ENCODE peak calls at places on chromosomes 11 and 22, in five cellular contexts. H is fibroblast of lung, X is A549, S is spleen, R is gastrocnemius medialis. B is an unnamed sample. For H3K4me1, the result is how much of the 10 kb centered on the place peaks cover.

GRCh38 chr22:21755855-21756284 is 20.3 kb upstream of the YPEL1 start:
- DNase-seq in H (peak), X (no peak), S (no peak), R (no peak), B (no peak)

GRCh38 chr22:42116848-42117424 is 13.7 kb downstream of the CYP2D6 start:
- DNase-seq in H (no peak), X (no peak), S (no peak), R (no peak), B (peak)

GRCh38 chr22:40094449-40094848 is 83.3 kb upstream of the TNRC6B start:
- DNase-seq in H (no peak), X (no peak), S (no peak), R (no peak), B (no peak)

GRCh38 chr22:36546092-36546804 is 17.3 kb upstream of the EIF3D start:
- DNase-seq in H (peak), X (peak), S (no peak), R (no peak), B (no peak)

GRCh38 chr22:38346506-38346905 is 29.3 kb upstream of the CSNK1E start:
- DNase-seq in H (no peak), X (no peak), S (peak), R (no peak), B (peak)

GRCh38 chr11:33682446-33682845 is 18.2 kb downstream of the C11orf91 start:
- DNase-seq in H (no peak), X (no peak), S (no peak), R (no peak), B (no peak)

GRCh38 chr11:100576044-100577021 is 110.8 kb upstream of the ARHGAP42 start:
- DNase-seq in H (peak), X (peak), S (no peak), R (peak), B (no peak)

GRCh38 chr11:6498121-6498520 is 1.0 kb downstream of the DNHD1 start:
- DNase-seq in H (peak), X (no peak), S (no peak), R (no peak), B (no peak)

GRCh38 chr22:24894220-24894975 is 52.1 kb downstream of the LHFPL7 start:
- DNase-seq in H (peak), X (peak), S (no peak), R (peak), B (peak)

GRCh38 chr11:97979741-97980140 is 1041.0 kb upstream of the CNTN5 start:
- DNase-seq in H (peak), X (no peak), S (no peak), R (no peak), B (no peak)

GRCh38 chr22:37545703-37546435 is 14.4 kb upstream of the CDC42EP1 start:
- DNase-seq in H (peak), X (peak), S (peak), R (peak), B (peak)

GRCh38 chr22:50018608-50019291 is 6.2 kb upstream of the IL17REL start:
- DNase-seq in H (no peak), X (no peak), S (peak), R (no peak), B (no peak)

GRCh38 chr11:3014314-3014938 is 22.3 kb upstream of the NAP1L4 start:
- DNase-seq in H (no peak), X (no peak), S (peak), R (no peak), B (no peak)

GRCh38 chr22:40627612-40628011 is 8.9 kb downstream of the MRTFA start:
- DNase-seq in H (no peak), X (no peak), S (no peak), R (no peak), B (no peak)

GRCh38 chr11:7575841-7576451 is 62.1 kb downstream of the PPFIBP2 start:
- DNase-seq in H (no peak), X (peak), S (no peak), R (no peak), B (no peak)

GRCh38 chr11:43825217-43825816 is 55.3 kb upstream of the ALKBH3 start:
- DNase-seq in H (no peak), X (peak), S (no peak), R (no peak), B (no peak)

GRCh38 chr11:28107331-28107725 is 628 bp downstream of the KIF18A start:
- DNase-seq in H (no peak), X (no peak), S (no peak), R (no peak), B (no peak)

GRCh38 chr11:5234390-5234834 is at the start of gene HBD:
- DNase-seq in H (peak), X (no peak), S (no peak), R (no peak), B (no peak)

GRCh38 chr11:109000531-109000930 is 335.7 kb downstream of the DDX10 start:
- DNase-seq in H (no peak), X (no peak), S (no peak), R (no peak), B (no peak)

GRCh38 chr11:41578421-41579047 is 119.1 kb upstream of the LRRC4C start:
- DNase-seq in H (peak), X (peak), S (no peak), R (no peak), B (no peak)

GRCh38 chr11:132595711-132596111 is 936.6 kb downstream of the OPCML start:
- DNase-seq in H (peak), X (no peak), S (no peak), R (no peak), B (no peak)

GRCh38 chr11:73141309-73142127 is 600 bp downstream of the FCHSD2 start:
- DNase-seq in H (peak), X (peak), S (peak), R (peak), B (peak)
- TF ChIP-seq CTCF in H (no peak), X (no peak), S (no peak), R (no peak), B (no peak)

DNA sequence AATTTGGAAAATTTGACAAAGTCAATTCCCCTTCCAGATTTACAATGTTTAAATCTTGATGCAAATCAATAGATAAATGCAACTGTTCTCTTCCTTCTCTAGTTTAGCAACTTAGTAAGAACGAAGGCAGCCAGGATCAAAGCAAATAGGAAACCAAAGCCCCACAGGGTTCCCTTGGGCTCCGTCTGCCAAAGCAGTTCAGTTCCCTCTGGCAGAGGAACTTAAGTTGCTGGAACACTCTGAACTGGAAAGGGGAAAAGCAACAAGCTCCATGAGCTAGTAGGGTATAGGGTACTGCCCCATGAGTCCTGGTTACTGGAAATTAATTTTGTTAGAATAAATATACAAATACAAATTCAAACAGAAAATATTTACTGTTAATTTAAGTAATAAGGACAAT is 91.3 kb downstream of the RELT start:
- DNase-seq in H (no peak), X (no peak), S (no peak), R (peak), B (no peak)
- H3K4me1 ChIP-seq in H (under half), X (under half), S (under half), R (half or more), B (under half)

GRCh38 chr11:130145975-130146776 is 13.4 kb upstream of the ST14 start:
- DNase-seq in H (peak), X (peak), S (no peak), R (no peak), B (peak)
- TF ChIP-seq CTCF in H (peak), X (peak), S (no peak), R (no peak), B (peak)

GRCh38 chr11:16790484-16791240 is 52.2 kb downstream of the C11orf58 start:
- DNase-seq in H (no peak), X (no peak), S (peak), R (no peak), B (peak)

GRCh38 chr11:16789061-16789415 is 50.6 kb downstream of the C11orf58 start:
- DNase-seq in H (no peak), X (no peak), S (peak), R (no peak), B (peak)

GRCh38 chr11:16789560-16790483 is 51.4 kb downstream of the C11orf58 start:
- DNase-seq in H (no peak), X (no peak), S (peak), R (no peak), B (peak)

GRCh38 chr11:16787035-16787744 is 48.7 kb downstream of the C11orf58 start:
- DNase-seq in H (peak), X (no peak), S (no peak), R (no peak), B (peak)

GRCh38 chr11:16788141-16789060 is 50.0 kb downstream of the C11orf58 start:
- DNase-seq in H (peak), X (peak), S (peak), R (peak), B (peak)
- H3K4me1 ChIP-seq in H (under half), X (under half), S (under half), R (under half), B (under half)

GRCh38 chr11:84780689-84781293 is 846.4 kb downstream of the DLG2 start:
- DNase-seq in H (peak), X (peak), S (no peak), R (no peak), B (no peak)
- TF ChIP-seq CTCF in H (peak), X (peak), S (peak), R (peak), B (peak)

GRCh38 chr11:46363031-46363407 is 15.8 kb downstream of the DGKZ start:
- DNase-seq in H (peak), X (peak), S (peak), R (peak), B (peak)

GRCh38 chr11:46363455-46363920 is 16.2 kb downstream of the DGKZ start:
- DNase-seq in H (peak), X (no peak), S (peak), R (peak), B (no peak)

GRCh38 chr11:46362146-46363030 is 15.1 kb downstream of the DGKZ start:
- DNase-seq in H (no peak), X (no peak), S (peak), R (peak), B (no peak)

GRCh38 chr11:46364791-46365190 is 16.7 kb upstream of the MDK start:
- DNase-seq in H (no peak), X (no peak), S (no peak), R (no peak), B (no peak)

GRCh38 chr11:46364056-46364455 is 16.8 kb downstream of the DGKZ start:
- DNase-seq in H (no peak), X (no peak), S (no peak), R (no peak), B (no peak)
- H3K4me1 ChIP-seq in H (under half), X (under half), S (half or more), R (half or more), B (under half)

GRCh38 chr11:118640332-118641154 is 33.1 kb downstream of the PHLDB1 start:
- DNase-seq in H (no peak), X (no peak), S (no peak), R (no peak), B (no peak)
- TF ChIP-seq CTCF in H (no peak), X (no peak), S (no peak), R (peak), B (no peak)

GRCh38 chr11:102289510-102290078 is 27.7 kb upstream of the BIRC3 start:
- DNase-seq in H (no peak), X (no peak), S (no peak), R (no peak), B (no peak)
- H3K4me1 ChIP-seq in H (under half), X (under half), S (under half), R (under half), B (under half)

GRCh38 chr11:35163707-35164496 is 24.9 kb downstream of the CD44 start:
- DNase-seq in H (no peak), X (no peak), S (no peak), R (no peak), B (no peak)
- TF ChIP-seq CTCF in H (peak), X (no peak), S (peak), R (no peak), B (peak)

GRCh38 chr11:111561801-111562325 is 21.3 kb downstream of the LAYN start:
- DNase-seq in H (peak), X (peak), S (no peak), R (no peak), B (no peak)

GRCh38 chr11:111561306-111561705 is 20.8 kb downstream of the LAYN start:
- DNase-seq in H (no peak), X (no peak), S (no peak), R (no peak), B (no peak)

GRCh38 chr11:111559791-111560190 is 19.3 kb downstream of the LAYN start:
- DNase-seq in H (no peak), X (no peak), S (no peak), R (no peak), B (no peak)

GRCh38 chr11:111562692-111563389 is 22.3 kb downstream of the LAYN start:
- DNase-seq in H (no peak), X (no peak), S (no peak), R (no peak), B (no peak)

GRCh38 chr11:111560785-111561184 is 20.3 kb downstream of the LAYN start:
- DNase-seq in H (no peak), X (no peak), S (no peak), R (no peak), B (no peak)
- H3K4me1 ChIP-seq in H (under half), X (under half), S (under half), R (under half), B (under half)

B was measured in upper lobe of right lung.